ENCODE peak calls at places on chromosomes 12 and 14, in six cellular contexts. One of them, this sample, is unnamed.

GRCh38 chr12:27730097-27730588 is 19.5 kb downstream of the MRPS35 start:
- DNase-seq in stomach: no peak
- DNase-seq in endothelial cell: no peak
- DNase-seq in fibroblast of lung: no peak
- DNase-seq in astrocyte of the cerebellum: no peak
- DNase-seq in astrocyte of the spinal cord: no peak
- DNase-seq in this sample: no peak

GRCh38 chr12:19192709-19193108 is 63.2 kb downstream of the PLEKHA5 start:
- DNase-seq in fibroblast of lung: no peak
- DNase-seq in astrocyte of the spinal cord: no peak
- DNase-seq in astrocyte of the cerebellum: no peak
- DNase-seq in stomach: no peak
- DNase-seq in endothelial cell: no peak
- DNase-seq in this sample: no peak

GRCh38 chr14:77076118-77076631 is 21.9 kb upstream of the CIPC start:
- DNase-seq in fibroblast of lung: no peak
- DNase-seq in astrocyte of the cerebellum: no peak
- DNase-seq in astrocyte of the spinal cord: no peak
- DNase-seq in stomach: peak
- DNase-seq in endothelial cell: peak
- DNase-seq in this sample: no peak

GRCh38 chr12:20050166-20050565 is 318.2 kb upstream of the PDE3A start:
- DNase-seq in stomach: no peak
- DNase-seq in astrocyte of the spinal cord: no peak
- DNase-seq in fibroblast of lung: peak
- DNase-seq in astrocyte of the cerebellum: no peak
- DNase-seq in endothelial cell: no peak
- DNase-seq in this sample: no peak

GRCh38 chr14:51119411-51120051 is 24.6 kb upstream of the TRIM9 start:
- DNase-seq in fibroblast of lung: no peak
- DNase-seq in endothelial cell: no peak
- DNase-seq in astrocyte of the spinal cord: no peak
- DNase-seq in stomach: no peak
- DNase-seq in astrocyte of the cerebellum: no peak
- DNase-seq in this sample: no peak

GRCh38 chr14:50260511-50260910 is 29.1 kb upstream of the SOS2 start:
- DNase-seq in stomach: no peak
- DNase-seq in fibroblast of lung: peak
- DNase-seq in endothelial cell: peak
- DNase-seq in astrocyte of the spinal cord: peak
- DNase-seq in astrocyte of the cerebellum: peak
- DNase-seq in this sample: no peak

GRCh38 chr14:20302042-20302761 is 3.5 kb downstream of the TTC5 start:
- DNase-seq in stomach: no peak
- DNase-seq in astrocyte of the cerebellum: no peak
- DNase-seq in astrocyte of the spinal cord: peak
- DNase-seq in fibroblast of lung: peak
- DNase-seq in endothelial cell: no peak
- DNase-seq in this sample: no peak

GRCh38 chr12:27474344-27474743 is 27.8 kb downstream of the SMCO2 start:
- DNase-seq in astrocyte of the spinal cord: peak
- DNase-seq in astrocyte of the cerebellum: peak
- DNase-seq in stomach: no peak
- DNase-seq in endothelial cell: no peak
- DNase-seq in fibroblast of lung: peak
- DNase-seq in this sample: no peak

GRCh38 chr14:31239673-31240072 is 32.1 kb upstream of the HECTD1 start:
- DNase-seq in endothelial cell: no peak
- DNase-seq in fibroblast of lung: no peak
- DNase-seq in astrocyte of the cerebellum: no peak
- DNase-seq in stomach: no peak
- DNase-seq in astrocyte of the spinal cord: no peak
- DNase-seq in this sample: no peak

GRCh38 chr14:100982356-100982755 is 78.8 kb upstream of the RTL1 start:
- DNase-seq in astrocyte of the cerebellum: no peak
- DNase-seq in fibroblast of lung: peak
- DNase-seq in stomach: no peak
- DNase-seq in astrocyte of the spinal cord: no peak
- DNase-seq in endothelial cell: no peak
- DNase-seq in this sample: no peak

GRCh38 chr12:96359328-96359727 is 40.9 kb downstream of the CDK17 start:
- DNase-seq in astrocyte of the spinal cord: no peak
- DNase-seq in stomach: no peak
- DNase-seq in fibroblast of lung: no peak
- DNase-seq in astrocyte of the cerebellum: no peak
- DNase-seq in endothelial cell: no peak
- DNase-seq in this sample: no peak

GRCh38 chr14:54487771-54488170 is 1.0 kb downstream of the GMFB start:
- DNase-seq in stomach: no peak
- DNase-seq in endothelial cell: no peak
- DNase-seq in astrocyte of the spinal cord: peak
- DNase-seq in fibroblast of lung: peak
- DNase-seq in astrocyte of the cerebellum: no peak
- DNase-seq in this sample: no peak

GRCh38 chr12:31238764-31239387 is 87.1 kb downstream of the SINHCAF start:
- DNase-seq in stomach: peak
- DNase-seq in endothelial cell: peak
- DNase-seq in fibroblast of lung: peak
- DNase-seq in astrocyte of the spinal cord: peak
- DNase-seq in astrocyte of the cerebellum: peak
- DNase-seq in this sample: peak

GRCh38 chr12:6647083-6647604 is at the start of gene ACRBP:
- DNase-seq in stomach: peak
- DNase-seq in astrocyte of the cerebellum: peak
- DNase-seq in fibroblast of lung: peak
- DNase-seq in astrocyte of the spinal cord: peak
- DNase-seq in endothelial cell: peak
- DNase-seq in this sample: peak

GRCh38 chr14:64438181-64438839 is 27.0 kb upstream of the AKAP5 start:
- DNase-seq in astrocyte of the cerebellum: peak
- DNase-seq in endothelial cell: no peak
- DNase-seq in stomach: no peak
- DNase-seq in fibroblast of lung: peak
- DNase-seq in astrocyte of the spinal cord: peak
- DNase-seq in this sample: no peak

GRCh38 chr14:92382677-92383076 is 59.7 kb downstream of the SLC24A4 start:
- DNase-seq in astrocyte of the cerebellum: no peak
- DNase-seq in astrocyte of the spinal cord: no peak
- DNase-seq in endothelial cell: no peak
- DNase-seq in stomach: no peak
- DNase-seq in fibroblast of lung: no peak
- DNase-seq in this sample: no peak

GRCh38 chr14:106083082-106083481 is 556.7 kb downstream of the TMEM121 start:
- DNase-seq in stomach: no peak
- DNase-seq in astrocyte of the spinal cord: no peak
- DNase-seq in endothelial cell: no peak
- DNase-seq in astrocyte of the cerebellum: no peak
- DNase-seq in fibroblast of lung: no peak
- DNase-seq in this sample: no peak

DNA sequence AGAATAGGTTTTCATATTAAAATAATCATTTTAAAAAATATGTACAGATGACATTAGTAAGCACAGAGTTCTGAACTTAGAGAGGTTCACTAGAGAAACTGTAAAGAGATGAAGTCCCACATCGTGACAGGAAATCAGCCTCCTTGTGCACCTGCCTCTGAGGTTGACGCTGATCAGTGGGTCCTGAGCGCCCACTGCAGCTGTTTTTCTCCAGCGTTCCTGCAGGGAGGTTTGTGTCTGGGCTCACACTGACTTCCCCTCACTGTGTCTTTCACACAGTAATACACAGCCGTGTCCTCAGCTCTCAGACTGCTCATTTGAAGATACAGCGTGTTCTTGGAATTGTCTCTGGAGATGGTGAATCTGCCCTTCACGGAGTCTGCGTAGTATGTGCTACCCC is 561.5 kb downstream of the TMEM121 start:
- DNase-seq in fibroblast of lung: no peak
- DNase-seq in astrocyte of the cerebellum: no peak
- DNase-seq in stomach: no peak
- DNase-seq in endothelial cell: no peak
- DNase-seq in astrocyte of the spinal cord: no peak
- DNase-seq in this sample: no peak
- TF ChIP-seq CTCF in fibroblast of lung: no peak
- TF ChIP-seq CTCF in astrocyte of the cerebellum: no peak
- TF ChIP-seq CTCF in stomach: no peak
- TF ChIP-seq CTCF in endothelial cell: no peak
- TF ChIP-seq CTCF in astrocyte of the spinal cord: no peak
- TF ChIP-seq CTCF in this sample: no peak

DNA sequence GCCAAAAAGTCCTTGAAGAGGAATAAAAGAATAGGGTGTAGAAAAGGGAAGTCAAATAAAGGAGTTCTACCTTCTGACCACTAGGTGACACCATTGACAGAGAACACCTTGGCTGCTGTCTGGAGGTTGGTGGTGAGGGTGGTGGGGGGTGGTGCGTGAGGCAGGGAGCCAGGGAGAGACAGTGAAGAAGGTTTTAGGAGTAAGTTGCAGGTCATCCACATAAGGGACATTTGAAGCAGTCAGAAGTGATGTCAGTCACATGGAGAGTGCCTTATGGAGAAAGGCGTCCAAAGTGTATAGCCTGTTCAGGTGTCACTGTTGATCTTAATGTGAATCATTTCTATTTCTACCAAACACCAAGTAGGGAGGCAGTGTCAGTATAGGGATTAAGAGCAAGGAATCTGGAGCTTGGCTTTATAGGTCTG is 279.3 kb upstream of the DDHD1 start:
- DNase-seq in endothelial cell: peak
- DNase-seq in astrocyte of the spinal cord: peak
- DNase-seq in astrocyte of the cerebellum: peak
- DNase-seq in fibroblast of lung: peak
- DNase-seq in stomach: no peak
- DNase-seq in this sample: no peak
- TF ChIP-seq CTCF in endothelial cell: peak
- TF ChIP-seq CTCF in astrocyte of the spinal cord: peak
- TF ChIP-seq CTCF in astrocyte of the cerebellum: peak
- TF ChIP-seq CTCF in fibroblast of lung: peak
- TF ChIP-seq CTCF in stomach: peak
- TF ChIP-seq CTCF in this sample: no peak

GRCh38 chr12:120468271-120468845 is 1.2 kb downstream of the SRSF9 start:
- DNase-seq in stomach: peak
- DNase-seq in fibroblast of lung: peak
- DNase-seq in astrocyte of the spinal cord: peak
- DNase-seq in endothelial cell: peak
- DNase-seq in astrocyte of the cerebellum: peak
- DNase-seq in this sample: peak

GRCh38 chr12:120469450-120470149 is at the start of gene SRSF9:
- DNase-seq in fibroblast of lung: peak
- DNase-seq in stomach: peak
- DNase-seq in astrocyte of the cerebellum: peak
- DNase-seq in astrocyte of the spinal cord: peak
- DNase-seq in endothelial cell: peak
- DNase-seq in this sample: peak

GRCh38 chr12:120467439-120467838 is 2.1 kb downstream of the SRSF9 start:
- DNase-seq in astrocyte of the spinal cord: no peak
- DNase-seq in fibroblast of lung: no peak
- DNase-seq in endothelial cell: no peak
- DNase-seq in stomach: no peak
- DNase-seq in astrocyte of the cerebellum: no peak
- DNase-seq in this sample: no peak

GRCh38 chr12:120470150-120470817 is 736 bp upstream of the SRSF9 start:
- DNase-seq in astrocyte of the spinal cord: no peak
- DNase-seq in endothelial cell: no peak
- DNase-seq in stomach: no peak
- DNase-seq in astrocyte of the cerebellum: no peak
- DNase-seq in fibroblast of lung: no peak
- DNase-seq in this sample: no peak

DNA sequence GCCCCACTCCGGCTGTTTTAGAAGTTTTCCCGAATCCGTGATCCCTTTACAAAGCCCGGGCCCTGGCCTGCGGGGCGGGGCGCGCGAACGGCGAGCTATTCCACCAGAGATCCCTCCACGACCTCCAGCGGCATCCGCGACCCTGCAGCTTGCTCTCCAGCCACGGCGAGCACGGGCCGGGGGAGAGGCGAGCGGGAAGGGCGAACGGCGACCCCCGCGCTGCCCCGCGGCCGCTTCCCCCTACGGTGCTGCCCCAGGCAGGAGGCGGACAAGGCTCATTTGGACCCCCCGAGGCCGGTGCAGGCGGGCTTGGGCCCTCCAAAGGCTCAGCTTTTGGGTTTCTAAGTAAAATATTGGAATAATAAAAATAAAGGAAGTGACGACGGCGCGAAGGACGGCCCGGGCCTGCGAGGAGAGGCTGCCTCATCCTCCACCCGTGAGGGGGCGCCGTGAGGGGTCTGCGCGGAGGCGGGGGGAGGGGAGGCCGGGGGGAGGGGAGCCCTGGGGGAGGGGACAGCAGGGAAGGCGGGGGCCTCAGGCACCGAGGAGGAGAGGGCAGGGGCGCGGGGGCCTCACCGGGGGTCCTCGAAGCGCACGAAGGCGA is 600 bp downstream of the SRSF9 start:
- DNase-seq in astrocyte of the cerebellum: no peak
- DNase-seq in endothelial cell: peak
- DNase-seq in fibroblast of lung: peak
- DNase-seq in stomach: peak
- DNase-seq in astrocyte of the spinal cord: peak
- DNase-seq in this sample: no peak
- TF ChIP-seq CTCF in astrocyte of the cerebellum: no peak
- TF ChIP-seq CTCF in endothelial cell: no peak
- TF ChIP-seq CTCF in fibroblast of lung: no peak
- TF ChIP-seq CTCF in stomach: no peak
- TF ChIP-seq CTCF in astrocyte of the spinal cord: no peak
- TF ChIP-seq CTCF in this sample: no peak

GRCh38 chr12:29241821-29242591 is 92.9 kb downstream of the FAR2 start:
- DNase-seq in fibroblast of lung: peak
- DNase-seq in astrocyte of the spinal cord: peak
- DNase-seq in endothelial cell: no peak
- DNase-seq in stomach: peak
- DNase-seq in astrocyte of the cerebellum: no peak
- DNase-seq in this sample: no peak
- TF ChIP-seq CTCF in fibroblast of lung: peak
- TF ChIP-seq CTCF in astrocyte of the spinal cord: peak
- TF ChIP-seq CTCF in endothelial cell: no peak
- TF ChIP-seq CTCF in stomach: no peak
- TF ChIP-seq CTCF in astrocyte of the cerebellum: no peak
- TF ChIP-seq CTCF in this sample: no peak

DNA sequence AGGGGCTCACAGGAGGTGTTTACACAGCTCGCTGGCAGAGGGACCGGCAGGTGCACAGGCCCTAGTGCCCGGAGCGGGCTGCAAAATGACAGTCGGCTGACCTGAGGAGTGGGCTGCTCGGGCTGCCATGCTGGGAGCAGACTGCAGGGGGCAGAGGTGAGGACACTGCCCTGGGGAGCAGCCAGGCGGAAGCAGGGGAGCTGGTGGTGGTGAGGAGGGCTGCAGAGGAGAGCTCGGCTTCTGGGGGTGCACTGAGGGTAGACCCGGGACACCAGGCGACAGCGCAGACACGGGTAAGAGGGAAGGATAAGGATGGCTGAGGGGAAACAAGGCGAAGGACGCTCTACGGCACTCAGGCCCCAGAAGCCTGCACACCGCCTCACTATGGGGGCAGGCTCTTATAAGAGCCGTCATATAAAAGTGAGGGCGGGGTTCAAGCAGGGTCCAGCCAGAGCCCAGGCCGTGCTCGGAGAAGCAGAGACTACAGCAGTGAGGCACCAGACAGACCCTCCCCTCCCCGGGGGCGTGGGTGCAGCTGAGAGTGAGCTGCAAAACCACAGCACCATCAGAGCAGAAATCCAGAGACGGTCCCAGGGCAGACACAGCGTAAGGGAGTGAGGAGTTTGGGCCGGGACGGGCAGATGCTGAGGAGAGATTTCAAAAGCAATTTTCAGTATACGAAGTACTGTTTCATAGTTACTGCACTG is 62.5 kb downstream of the CCDC88C start:
- DNase-seq in fibroblast of lung: no peak
- DNase-seq in astrocyte of the spinal cord: no peak
- DNase-seq in astrocyte of the cerebellum: no peak
- DNase-seq in stomach: no peak
- DNase-seq in endothelial cell: peak
- DNase-seq in this sample: peak
- TF ChIP-seq CTCF in fibroblast of lung: no peak
- TF ChIP-seq CTCF in astrocyte of the spinal cord: peak
- TF ChIP-seq CTCF in astrocyte of the cerebellum: peak
- TF ChIP-seq CTCF in stomach: no peak
- TF ChIP-seq CTCF in endothelial cell: peak
- TF ChIP-seq CTCF in this sample: no peak

This sample was measured in activated B cell treated with CpG ODN at 0.5 μM for 24 hours.